ENCODE peak calls at places on chromosomes 11 and 22, in nine cellular contexts. O, Z, N, J, H, F, V, B and I are unnamed samples.

GRCh38 chr11:99522467-99523173 is 501.9 kb downstream of the CNTN5 start:
- DNase-seq in O (no peak), Z (no peak), N (peak; percentile 56), J (no peak), H (no peak), F (no peak), V (no peak), B (no peak), I (no peak)

GRCh38 chr11:73317373-73317772 is 9.3 kb downstream of the ARHGEF17 start:
- DNase-seq in O (peak; percentile 61), Z (no peak), N (no peak), J (no peak), H (no peak), F (no peak), V (no peak), B (peak; percentile 51), I (no peak)

GRCh38 chr22:20060700-20061480 is 19.2 kb upstream of the DGCR8 start:
- DNase-seq in O (no peak), Z (peak; percentile 50), N (no peak), J (no peak), H (no peak), F (no peak), V (no peak), B (no peak), I (no peak)

GRCh38 chr11:103680861-103681260 is 355.6 kb upstream of the DDI1 start:
- DNase-seq in O (no peak), Z (no peak), N (no peak), J (no peak), H (no peak), F (no peak), V (no peak), B (no peak), I (no peak)

GRCh38 chr22:27107824-27108223 is 450.4 kb downstream of the MIAT start:
- DNase-seq in O (no peak), Z (no peak), N (peak; percentile 54), J (peak; percentile 70), H (no peak), F (no peak), V (no peak), B (peak; percentile 96), I (no peak)

GRCh38 chr11:76849376-76849775 is 11.3 kb upstream of the ACER3 start:
- DNase-seq in O (no peak), Z (no peak), N (no peak), J (no peak), H (no peak), F (no peak), V (no peak), B (no peak), I (no peak)

GRCh38 chr11:126385991-126386728 is 30.7 kb downstream of the ST3GAL4 start:
- DNase-seq in O (no peak), Z (no peak), N (no peak), J (no peak), H (no peak), F (no peak), V (no peak), B (no peak), I (no peak)

GRCh38 chr11:125429174-125429707 is 66.8 kb downstream of the FEZ1 start:
- DNase-seq in O (no peak), Z (peak; percentile 90), N (peak; percentile 54), J (peak; percentile 38), H (peak; percentile 89), F (no peak), V (peak; percentile 83), B (peak; percentile 69), I (no peak)

DNA sequence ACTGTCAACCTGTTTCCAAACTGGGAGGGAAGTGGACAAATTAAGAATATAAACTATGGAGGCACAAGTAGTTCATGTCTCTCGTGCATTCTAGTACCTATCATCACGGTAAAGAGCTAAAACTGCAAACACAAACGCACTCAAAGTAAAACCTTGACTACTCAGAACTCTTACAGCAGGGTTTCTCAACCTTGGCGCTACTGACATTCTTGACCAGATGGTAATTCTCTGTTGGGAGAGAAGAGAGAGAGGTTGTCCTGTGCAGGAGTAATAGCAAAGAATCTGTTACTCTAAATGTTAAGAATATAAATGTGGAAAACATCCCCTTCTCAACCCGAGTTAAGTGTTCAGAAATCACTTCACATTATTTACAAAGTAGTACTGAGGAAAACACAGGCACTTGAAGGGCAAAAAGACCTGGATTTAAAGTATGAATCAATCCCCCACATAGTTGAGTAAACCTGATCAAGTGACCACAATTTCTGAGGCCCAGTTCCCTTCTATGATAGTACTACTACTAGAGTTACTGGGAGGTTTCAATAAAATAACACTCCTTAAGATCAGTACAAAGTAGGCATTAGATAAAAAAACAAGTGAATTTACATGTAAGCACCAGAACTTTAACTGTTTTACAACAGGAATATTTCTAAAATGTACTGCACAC is 73.1 kb upstream of the ARHGAP32 start:
- DNase-seq in O (no peak), Z (no peak), N (no peak), J (no peak), H (no peak), F (no peak), V (no peak), B (no peak), I (no peak)
- H3K9me3 ChIP-seq in O (no peaks in the 10 kb centered on the region), Z (no peaks in the 10 kb centered on the region), N (no peaks in the 10 kb centered on the region), J (no peaks in the 10 kb centered on the region), H (no peaks in the 10 kb centered on the region), F (no peaks in the 10 kb centered on the region), V (no peaks in the 10 kb centered on the region), B (no peaks in the 10 kb centered on the region), I (no peaks in the 10 kb centered on the region)

DNA sequence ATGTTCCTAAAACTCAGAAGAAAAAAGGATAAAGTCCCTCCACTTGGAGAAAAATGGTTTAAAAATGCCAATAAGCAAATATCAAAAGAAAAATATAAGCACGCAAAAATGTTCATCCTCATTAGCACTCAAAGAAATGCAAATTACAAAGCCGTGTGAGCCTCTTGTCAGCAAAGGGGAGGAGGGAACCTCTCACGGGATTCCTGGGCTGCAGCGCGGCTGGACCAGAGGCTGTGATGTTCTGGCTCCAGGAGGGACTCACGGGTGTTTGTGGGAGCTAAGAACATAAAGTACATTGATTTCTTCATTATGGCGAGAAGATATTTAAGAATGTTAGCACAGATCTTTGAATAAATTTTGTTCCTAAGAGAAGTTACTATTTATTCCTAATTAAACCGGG is 1451.2 kb downstream of the BRD1 start:
- DNase-seq in O (no peak), Z (peak; percentile 38), N (no peak), J (no peak), H (no peak), F (no peak), V (peak; percentile 38), B (no peak), I (no peak)
- H3K9me3 ChIP-seq in O (no peaks in the 10 kb centered on the region), Z (no peaks in the 10 kb centered on the region), N (no peaks in the 10 kb centered on the region), J (no peaks in the 10 kb centered on the region), H (no peaks in the 10 kb centered on the region), F (no peaks in the 10 kb centered on the region), V (no peaks in the 10 kb centered on the region), B (no peaks in the 10 kb centered on the region), I (no peaks in the 10 kb centered on the region)

DNA sequence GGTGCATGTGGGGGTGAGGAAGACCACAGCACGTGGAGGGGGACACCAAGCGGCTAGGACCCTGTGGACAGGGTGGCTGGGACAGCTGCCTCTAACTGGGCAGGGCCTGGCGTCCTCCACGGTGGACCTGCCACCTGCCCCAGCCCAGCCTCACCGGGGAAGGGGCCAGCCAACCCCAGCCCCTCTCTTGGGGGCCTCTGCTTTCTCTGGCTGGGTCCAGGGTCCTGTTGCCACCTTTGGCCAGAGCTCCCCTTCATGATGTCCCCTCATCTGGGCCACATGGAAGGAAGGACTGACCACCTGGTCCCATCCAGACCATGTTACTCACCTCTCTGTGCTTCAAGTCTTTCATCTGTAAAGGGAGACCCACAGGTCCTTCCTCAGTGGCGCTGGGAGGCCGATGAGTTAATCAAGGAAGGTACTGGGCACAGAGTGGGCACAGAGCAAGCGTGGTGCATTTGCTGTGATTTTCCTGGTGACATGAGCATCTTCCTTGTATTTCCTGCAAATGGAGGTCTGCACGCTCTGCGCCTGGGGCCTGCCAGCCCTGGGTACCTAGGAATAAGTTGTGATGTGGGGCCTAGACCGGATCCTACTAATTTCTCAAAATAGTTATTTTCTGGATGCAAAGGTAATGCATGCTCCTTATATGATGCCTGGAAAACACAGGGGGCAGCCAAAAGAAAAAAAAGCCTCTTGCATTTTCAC is 538.4 kb downstream of the TBC1D22A start:
- DNase-seq in O (no peak), Z (no peak), N (no peak), J (no peak), H (no peak), F (no peak), V (no peak), B (no peak), I (peak; percentile 66)
- H3K9me3 ChIP-seq in O (no peaks in the 10 kb centered on the region), Z (peaks cover 76% of the 10 kb centered on the region), N (no peaks in the 10 kb centered on the region), J (no peaks in the 10 kb centered on the region), H (peaks cover 98% of the 10 kb centered on the region), F (no peaks in the 10 kb centered on the region), V (peaks cover 5% of the 10 kb centered on the region), B (no peaks in the 10 kb centered on the region), I (no peaks in the 10 kb centered on the region)

GRCh38 chr22:48147831-48148230 is 1385.4 kb downstream of the TBC1D22A start:
- DNase-seq in O (no peak), Z (no peak), N (no peak), J (no peak), H (no peak), F (no peak), V (no peak), B (no peak), I (no peak)
- H3K9me3 ChIP-seq in O (no peaks in the 10 kb centered on the region), Z (no peaks in the 10 kb centered on the region), N (no peaks in the 10 kb centered on the region), J (no peaks in the 10 kb centered on the region), H (no peaks in the 10 kb centered on the region), F (no peaks in the 10 kb centered on the region), V (no peaks in the 10 kb centered on the region), B (no peaks in the 10 kb centered on the region), I (no peaks in the 10 kb centered on the region)